ENCODE peak calls at places on chromosome 4, in six cellular contexts. One of them, this sample, is unnamed.

GRCh38 chr4:100707786-100708185 is 190.0 kb upstream of the EMCN start:
- DNase-seq in HepG2: no peak
- DNase-seq in GM12878: no peak
- DNase-seq in HCT116: no peak
- DNase-seq in NT2/D1: no peak
- DNase-seq in H1: no peak
- DNase-seq in this sample: no peak

GRCh38 chr4:6923507-6923906 is 13.9 kb downstream of the TBC1D14 start:
- DNase-seq in HepG2: no peak
- DNase-seq in GM12878: no peak
- DNase-seq in HCT116: no peak
- DNase-seq in NT2/D1: no peak
- DNase-seq in H1: no peak
- DNase-seq in this sample: no peak

GRCh38 chr4:108094923-108095482 is 73.7 kb downstream of the LEF1 start:
- DNase-seq in HepG2: no peak
- DNase-seq in GM12878: no peak
- DNase-seq in HCT116: no peak
- DNase-seq in NT2/D1: no peak
- DNase-seq in H1: no peak
- DNase-seq in this sample: peak; percentile 34

GRCh38 chr4:27084685-27085356 is 224.2 kb downstream of the STIM2 start:
- DNase-seq in HepG2: no peak
- DNase-seq in GM12878: no peak
- DNase-seq in HCT116: no peak
- DNase-seq in NT2/D1: no peak
- DNase-seq in H1: no peak
- DNase-seq in this sample: peak; percentile 63

GRCh38 chr4:20639346-20639745 is 60.9 kb upstream of the PACRGL start:
- DNase-seq in HepG2: no peak
- DNase-seq in GM12878: no peak
- DNase-seq in HCT116: no peak
- DNase-seq in NT2/D1: no peak
- DNase-seq in H1: no peak
- DNase-seq in this sample: no peak

GRCh38 chr4:25560605-25561004 is 95.0 kb upstream of the SLC34A2 start:
- DNase-seq in HepG2: no peak
- DNase-seq in GM12878: no peak
- DNase-seq in HCT116: no peak
- DNase-seq in NT2/D1: no peak
- DNase-seq in H1: no peak
- DNase-seq in this sample: no peak

GRCh38 chr4:10240691-10241090 is 124.1 kb upstream of the WDR1 start:
- DNase-seq in HepG2: no peak
- DNase-seq in GM12878: no peak
- DNase-seq in HCT116: no peak
- DNase-seq in NT2/D1: no peak
- DNase-seq in H1: no peak
- DNase-seq in this sample: no peak

GRCh38 chr4:62550106-62550505 is 1350.0 kb downstream of the ADGRL3 start:
- DNase-seq in HepG2: no peak
- DNase-seq in GM12878: no peak
- DNase-seq in HCT116: no peak
- DNase-seq in NT2/D1: no peak
- DNase-seq in H1: no peak
- DNase-seq in this sample: no peak

GRCh38 chr4:55175779-55176231 is 50.4 kb upstream of the KDR start:
- DNase-seq in HepG2: no peak
- DNase-seq in GM12878: no peak
- DNase-seq in HCT116: peak; percentile 60
- DNase-seq in NT2/D1: no peak
- DNase-seq in H1: no peak
- DNase-seq in this sample: no peak

GRCh38 chr4:42519803-42520417 is 122.6 kb downstream of the SHISA3 start:
- DNase-seq in HepG2: peak; percentile 12
- DNase-seq in GM12878: peak; percentile 19
- DNase-seq in HCT116: peak; percentile 28
- DNase-seq in NT2/D1: peak; percentile 47
- DNase-seq in H1: no peak
- DNase-seq in this sample: peak; percentile 19

GRCh38 chr4:83618991-83619390 is 83.1 kb downstream of the GPAT3 start:
- DNase-seq in HepG2: no peak
- DNase-seq in GM12878: no peak
- DNase-seq in HCT116: no peak
- DNase-seq in NT2/D1: no peak
- DNase-seq in H1: no peak
- DNase-seq in this sample: peak; percentile 72

GRCh38 chr4:136442447-136442846 is 1089.8 kb downstream of the PCDH18 start:
- DNase-seq in HepG2: no peak
- DNase-seq in GM12878: no peak
- DNase-seq in HCT116: no peak
- DNase-seq in NT2/D1: no peak
- DNase-seq in H1: no peak
- DNase-seq in this sample: no peak

GRCh38 chr4:2304877-2305561 is 43.1 kb upstream of the MXD4 start:
- DNase-seq in HepG2: no peak
- DNase-seq in GM12878: no peak
- DNase-seq in HCT116: no peak
- DNase-seq in NT2/D1: no peak
- DNase-seq in H1: no peak
- DNase-seq in this sample: no peak

GRCh38 chr4:59904331-59904730 is 1295.8 kb upstream of the ADGRL3 start:
- DNase-seq in HepG2: no peak
- DNase-seq in GM12878: no peak
- DNase-seq in HCT116: no peak
- DNase-seq in NT2/D1: peak; percentile 11
- DNase-seq in H1: no peak
- DNase-seq in this sample: no peak

GRCh38 chr4:117700111-117700892 is 334.0 kb upstream of the NDST3 start:
- DNase-seq in HepG2: peak; percentile 5
- DNase-seq in GM12878: no peak
- DNase-seq in HCT116: peak; percentile 12
- DNase-seq in NT2/D1: no peak
- DNase-seq in H1: no peak
- DNase-seq in this sample: peak; percentile 3

GRCh38 chr4:183098723-183099536 is at the start of gene WWC2:
- DNase-seq in HepG2: peak; percentile 83
- DNase-seq in GM12878: no peak
- DNase-seq in HCT116: peak; percentile 80
- DNase-seq in NT2/D1: peak; percentile 90
- DNase-seq in H1: peak; percentile 92
- DNase-seq in this sample: peak; percentile 83

GRCh38 chr4:52248836-52249235 is 197.7 kb downstream of the SPATA18 start:
- DNase-seq in HepG2: no peak
- DNase-seq in GM12878: no peak
- DNase-seq in HCT116: no peak
- DNase-seq in NT2/D1: no peak
- DNase-seq in H1: no peak
- DNase-seq in this sample: no peak

GRCh38 chr4:159420162-159421057 is 317.5 kb downstream of the RAPGEF2 start:
- DNase-seq in HepG2: peak; percentile 98
- DNase-seq in GM12878: no peak
- DNase-seq in HCT116: no peak
- DNase-seq in NT2/D1: no peak
- DNase-seq in H1: no peak
- DNase-seq in this sample: no peak

GRCh38 chr4:28490669-28491068 is 1630.0 kb downstream of the STIM2 start:
- DNase-seq in HepG2: no peak
- DNase-seq in GM12878: no peak
- DNase-seq in HCT116: no peak
- DNase-seq in NT2/D1: no peak
- DNase-seq in H1: no peak
- DNase-seq in this sample: no peak

GRCh38 chr4:77104405-77105292 is 28.9 kb upstream of the CCNI start:
- DNase-seq in HepG2: no peak
- DNase-seq in GM12878: no peak
- DNase-seq in HCT116: no peak
- DNase-seq in NT2/D1: no peak
- DNase-seq in H1: no peak
- DNase-seq in this sample: no peak

GRCh38 chr4:77095101-77095826 is 19.5 kb upstream of the CCNI start:
- DNase-seq in HepG2: peak; percentile 49
- DNase-seq in GM12878: no peak
- DNase-seq in HCT116: peak; percentile 49
- DNase-seq in NT2/D1: no peak
- DNase-seq in H1: peak; percentile 38
- DNase-seq in this sample: peak; percentile 69

GRCh38 chr4:77100234-77100633 is 24.4 kb upstream of the CCNI start:
- DNase-seq in HepG2: no peak
- DNase-seq in GM12878: no peak
- DNase-seq in HCT116: no peak
- DNase-seq in NT2/D1: no peak
- DNase-seq in H1: no peak
- DNase-seq in this sample: no peak
- TF ChIP-seq ZNF274 in HepG2: no peak
- TF ChIP-seq ZNF274 in GM12878: no peak
- TF ChIP-seq ZNF274 in HCT116: no peak
- TF ChIP-seq ZNF274 in NT2/D1: no peak
- TF ChIP-seq ZNF274 in H1: no peak
- TF ChIP-seq ZNF274 in this sample: no peak

GRCh38 chr4:143127621-143128020 is 57.1 kb upstream of the USP38 start:
- DNase-seq in HepG2: no peak
- DNase-seq in GM12878: no peak
- DNase-seq in HCT116: no peak
- DNase-seq in NT2/D1: no peak
- DNase-seq in H1: no peak
- DNase-seq in this sample: no peak
- TF ChIP-seq ZNF274 in HepG2: no peak
- TF ChIP-seq ZNF274 in GM12878: no peak
- TF ChIP-seq ZNF274 in HCT116: no peak
- TF ChIP-seq ZNF274 in NT2/D1: no peak
- TF ChIP-seq ZNF274 in H1: no peak
- TF ChIP-seq ZNF274 in this sample: no peak

GRCh38 chr4:69974646-69975045 is 9.1 kb upstream of the CSN2 start:
- DNase-seq in HepG2: no peak
- DNase-seq in GM12878: no peak
- DNase-seq in HCT116: no peak
- DNase-seq in NT2/D1: no peak
- DNase-seq in H1: no peak
- DNase-seq in this sample: no peak

GRCh38 chr4:69965628-69966027 is at the start of gene CSN2:
- DNase-seq in HepG2: no peak
- DNase-seq in GM12878: no peak
- DNase-seq in HCT116: no peak
- DNase-seq in NT2/D1: no peak
- DNase-seq in H1: no peak
- DNase-seq in this sample: no peak

GRCh38 chr4:69970071-69970470 is 4.5 kb upstream of the CSN2 start:
- DNase-seq in HepG2: peak; percentile 63
- DNase-seq in GM12878: no peak
- DNase-seq in HCT116: no peak
- DNase-seq in NT2/D1: no peak
- DNase-seq in H1: no peak
- DNase-seq in this sample: no peak
- TF ChIP-seq ZNF274 in HepG2: no peak
- TF ChIP-seq ZNF274 in GM12878: no peak
- TF ChIP-seq ZNF274 in HCT116: no peak
- TF ChIP-seq ZNF274 in NT2/D1: no peak
- TF ChIP-seq ZNF274 in H1: no peak
- TF ChIP-seq ZNF274 in this sample: no peak

GRCh38 chr4:166318810-166319525 is 445.9 kb downstream of the TLL1 start:
- DNase-seq in HepG2: no peak
- DNase-seq in GM12878: no peak
- DNase-seq in HCT116: no peak
- DNase-seq in NT2/D1: no peak
- DNase-seq in H1: no peak
- DNase-seq in this sample: no peak

GRCh38 chr4:166323250-166323649 is 450.2 kb downstream of the TLL1 start:
- DNase-seq in HepG2: no peak
- DNase-seq in GM12878: no peak
- DNase-seq in HCT116: no peak
- DNase-seq in NT2/D1: no peak
- DNase-seq in H1: no peak
- DNase-seq in this sample: no peak

DNA sequence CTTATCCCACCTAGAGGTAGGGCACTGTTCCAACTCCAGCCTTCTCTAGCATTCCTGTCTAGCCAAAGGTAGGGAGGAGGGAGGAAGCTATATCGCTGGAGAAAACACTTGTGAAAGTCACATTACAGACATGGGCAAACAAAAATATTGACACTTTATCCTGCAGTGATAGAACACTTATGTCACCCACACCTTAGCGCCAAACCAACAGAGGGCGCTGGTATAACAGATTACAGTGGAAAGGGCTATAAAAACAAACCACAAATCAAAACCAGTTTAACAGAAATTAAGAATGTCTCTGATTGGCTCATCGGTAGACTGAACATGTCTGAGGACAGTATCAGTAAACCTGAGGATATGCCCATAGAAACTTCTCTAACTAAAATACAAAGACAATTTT is 451.3 kb downstream of the TLL1 start:
- DNase-seq in HepG2: peak; percentile 38
- DNase-seq in GM12878: no peak
- DNase-seq in HCT116: peak; percentile 37
- DNase-seq in NT2/D1: peak; percentile 8
- DNase-seq in H1: no peak
- DNase-seq in this sample: no peak
- TF ChIP-seq ZNF274 in HepG2: no peak
- TF ChIP-seq ZNF274 in GM12878: no peak
- TF ChIP-seq ZNF274 in HCT116: no peak
- TF ChIP-seq ZNF274 in NT2/D1: no peak
- TF ChIP-seq ZNF274 in H1: no peak
- TF ChIP-seq ZNF274 in this sample: no peak

DNA sequence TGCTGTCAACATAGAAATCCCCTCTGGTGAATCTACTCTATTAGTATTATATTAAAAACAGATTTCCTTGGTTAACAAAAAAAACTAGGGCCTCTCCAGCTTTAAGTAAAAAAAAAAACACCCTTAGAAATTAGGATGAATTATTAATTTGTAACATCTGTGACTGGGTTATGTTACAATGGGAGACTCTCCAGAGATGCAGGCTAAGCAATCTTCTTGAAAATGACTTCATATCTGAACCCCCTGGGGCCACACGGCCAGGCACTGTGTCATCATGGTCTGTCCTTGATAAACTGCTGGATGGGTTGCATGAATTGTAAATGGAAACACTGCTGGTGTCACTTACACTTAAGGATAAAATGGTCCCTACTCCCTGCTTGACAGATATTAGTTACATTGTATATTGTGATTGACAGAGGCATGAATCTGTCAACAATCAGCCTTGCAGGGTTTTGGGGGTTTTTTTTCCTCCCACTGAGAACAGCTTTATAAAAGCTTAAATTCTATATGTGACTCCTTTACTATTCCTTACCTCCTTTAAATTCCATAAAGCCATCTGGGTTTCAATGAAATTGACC is 49.1 kb downstream of the PRKG2 start:
- DNase-seq in HepG2: no peak
- DNase-seq in GM12878: no peak
- DNase-seq in HCT116: no peak
- DNase-seq in NT2/D1: no peak
- DNase-seq in H1: no peak
- DNase-seq in this sample: no peak
- TF ChIP-seq ZNF274 in HepG2: no peak
- TF ChIP-seq ZNF274 in GM12878: no peak
- TF ChIP-seq ZNF274 in HCT116: no peak
- TF ChIP-seq ZNF274 in NT2/D1: no peak
- TF ChIP-seq ZNF274 in H1: no peak
- TF ChIP-seq ZNF274 in this sample: no peak